ENCODE peak calls at places on chromosomes 2 and 18, in four cellular contexts. One of them, this sample, is unnamed.

GRCh38 chr2:64987001-64987962 is 1.9 kb upstream of the SLC1A4 start:
- DNase-seq in nephron progenitor cell: no peak
- DNase-seq in HL-60: peak; percentile 40
- DNase-seq in fibroblast of lung: peak; percentile 65
- DNase-seq in this sample: no peak

GRCh38 chr2:145918951-145919350 is 1399.0 kb upstream of the ZEB2 start:
- DNase-seq in HL-60: no peak
- DNase-seq in nephron progenitor cell: no peak
- DNase-seq in fibroblast of lung: no peak
- DNase-seq in this sample: no peak

GRCh38 chr18:61946449-61946848 is 53.6 kb upstream of the RNF152 start:
- DNase-seq in fibroblast of lung: peak; percentile 89
- DNase-seq in nephron progenitor cell: no peak
- DNase-seq in HL-60: no peak
- DNase-seq in this sample: no peak

GRCh38 chr2:203878060-203878459 is 10.5 kb downstream of the CTLA4 start:
- DNase-seq in HL-60: no peak
- DNase-seq in nephron progenitor cell: no peak
- DNase-seq in fibroblast of lung: no peak
- DNase-seq in this sample: no peak

GRCh38 chr18:3758531-3758930 is 308.6 kb downstream of the TGIF1 start:
- DNase-seq in nephron progenitor cell: no peak
- DNase-seq in fibroblast of lung: peak; percentile 87
- DNase-seq in HL-60: no peak
- DNase-seq in this sample: no peak

GRCh38 chr2:177724398-177725287 is 332.1 kb downstream of the AGPS start:
- DNase-seq in fibroblast of lung: peak; percentile 24
- DNase-seq in nephron progenitor cell: peak; percentile 74
- DNase-seq in HL-60: no peak
- DNase-seq in this sample: no peak

GRCh38 chr2:230582851-230583283 is 129.8 kb upstream of the CAB39 start:
- DNase-seq in nephron progenitor cell: no peak
- DNase-seq in fibroblast of lung: peak; percentile 72
- DNase-seq in HL-60: no peak
- DNase-seq in this sample: no peak

GRCh38 chr2:241569831-241570281 is 11.3 kb downstream of the BOK start:
- DNase-seq in nephron progenitor cell: no peak
- DNase-seq in HL-60: no peak
- DNase-seq in fibroblast of lung: no peak
- DNase-seq in this sample: no peak

GRCh38 chr2:231270221-231271114 is 72.0 kb downstream of the ARMC9 start:
- DNase-seq in HL-60: no peak
- DNase-seq in fibroblast of lung: no peak
- DNase-seq in nephron progenitor cell: no peak
- DNase-seq in this sample: no peak

GRCh38 chr2:146317959-146318358 is 1526.9 kb upstream of the ACVR2A start:
- DNase-seq in nephron progenitor cell: no peak
- DNase-seq in HL-60: no peak
- DNase-seq in fibroblast of lung: peak; percentile 67
- DNase-seq in this sample: no peak

GRCh38 chr2:164243315-164243714 is 378.0 kb downstream of the GRB14 start:
- DNase-seq in HL-60: no peak
- DNase-seq in nephron progenitor cell: no peak
- DNase-seq in fibroblast of lung: no peak
- DNase-seq in this sample: no peak

GRCh38 chr2:44291281-44292248 is 16.3 kb downstream of the SLC3A1 start:
- DNase-seq in fibroblast of lung: peak; percentile 95
- DNase-seq in nephron progenitor cell: peak; percentile 20
- DNase-seq in HL-60: peak; percentile 11
- DNase-seq in this sample: no peak

GRCh38 chr2:190466819-190467444 is 58.8 kb downstream of the MFSD6 start:
- DNase-seq in fibroblast of lung: peak; percentile 26
- DNase-seq in nephron progenitor cell: peak; percentile 15
- DNase-seq in HL-60: no peak
- DNase-seq in this sample: no peak

GRCh38 chr2:186427970-186428369 is 58.1 kb upstream of the ZC3H15 start:
- DNase-seq in HL-60: no peak
- DNase-seq in nephron progenitor cell: no peak
- DNase-seq in fibroblast of lung: no peak
- DNase-seq in this sample: no peak

GRCh38 chr2:172551266-172551665 is 4.6 kb upstream of the PDK1 start:
- DNase-seq in fibroblast of lung: no peak
- DNase-seq in nephron progenitor cell: no peak
- DNase-seq in HL-60: no peak
- DNase-seq in this sample: no peak

GRCh38 chr2:127661072-127661618 is 14.2 kb downstream of the LIMS2 start:
- DNase-seq in fibroblast of lung: peak; percentile 54
- DNase-seq in HL-60: no peak
- DNase-seq in nephron progenitor cell: no peak
- DNase-seq in this sample: no peak

GRCh38 chr18:34771958-34772357 is 61.9 kb downstream of the DTNA start:
- DNase-seq in nephron progenitor cell: no peak
- DNase-seq in fibroblast of lung: no peak
- DNase-seq in HL-60: no peak
- DNase-seq in this sample: no peak

GRCh38 chr18:12838178-12838634 is 45.8 kb downstream of the PTPN2 start:
- DNase-seq in nephron progenitor cell: no peak
- DNase-seq in HL-60: peak; percentile 59
- DNase-seq in fibroblast of lung: peak; percentile 92
- DNase-seq in this sample: peak; percentile 32

GRCh38 chr2:191625016-191625415 is 52.9 kb upstream of the NABP1 start:
- DNase-seq in nephron progenitor cell: no peak
- DNase-seq in fibroblast of lung: peak; percentile 45
- DNase-seq in HL-60: no peak
- DNase-seq in this sample: peak; percentile 28

GRCh38 chr2:217482343-217482742 is 520.5 kb downstream of the TNS1 start:
- DNase-seq in HL-60: no peak
- DNase-seq in fibroblast of lung: no peak
- DNase-seq in nephron progenitor cell: no peak
- DNase-seq in this sample: no peak

GRCh38 chr2:165698621-165698946 is 95.5 kb downstream of the GALNT3 start:
- DNase-seq in HL-60: no peak
- DNase-seq in nephron progenitor cell: peak; percentile 26
- DNase-seq in fibroblast of lung: peak; percentile 49
- DNase-seq in this sample: no peak

GRCh38 chr18:53752968-53753367 is 471.5 kb downstream of the MBD2 start:
- DNase-seq in fibroblast of lung: no peak
- DNase-seq in nephron progenitor cell: no peak
- DNase-seq in HL-60: no peak
- DNase-seq in this sample: no peak

GRCh38 chr2:224775638-224776037 is 59.5 kb upstream of the CCDC195 start:
- DNase-seq in fibroblast of lung: peak; percentile 4
- DNase-seq in nephron progenitor cell: no peak
- DNase-seq in HL-60: no peak
- DNase-seq in this sample: no peak

GRCh38 chr2:241265506-241265905 is 50.0 kb downstream of the HDLBP start:
- DNase-seq in nephron progenitor cell: no peak
- DNase-seq in HL-60: no peak
- DNase-seq in fibroblast of lung: no peak
- DNase-seq in this sample: no peak

GRCh38 chr2:79630972-79631551 is 118.2 kb downstream of the CTNNA2 start:
- DNase-seq in nephron progenitor cell: no peak
- DNase-seq in fibroblast of lung: no peak
- DNase-seq in HL-60: no peak
- DNase-seq in this sample: no peak

GRCh38 chr18:32759768-32760167 is 13.1 kb downstream of the KLHL14 start:
- DNase-seq in HL-60: no peak
- DNase-seq in nephron progenitor cell: no peak
- DNase-seq in fibroblast of lung: no peak
- DNase-seq in this sample: no peak

GRCh38 chr2:106521016-106521415 is 33.9 kb downstream of the CD8B2 start:
- DNase-seq in fibroblast of lung: no peak
- DNase-seq in nephron progenitor cell: no peak
- DNase-seq in HL-60: no peak
- DNase-seq in this sample: no peak
- TF ChIP-seq CTCF in fibroblast of lung: no peak
- TF ChIP-seq CTCF in nephron progenitor cell: no peak
- TF ChIP-seq CTCF in HL-60: no peak
- TF ChIP-seq CTCF in this sample: no peak

DNA sequence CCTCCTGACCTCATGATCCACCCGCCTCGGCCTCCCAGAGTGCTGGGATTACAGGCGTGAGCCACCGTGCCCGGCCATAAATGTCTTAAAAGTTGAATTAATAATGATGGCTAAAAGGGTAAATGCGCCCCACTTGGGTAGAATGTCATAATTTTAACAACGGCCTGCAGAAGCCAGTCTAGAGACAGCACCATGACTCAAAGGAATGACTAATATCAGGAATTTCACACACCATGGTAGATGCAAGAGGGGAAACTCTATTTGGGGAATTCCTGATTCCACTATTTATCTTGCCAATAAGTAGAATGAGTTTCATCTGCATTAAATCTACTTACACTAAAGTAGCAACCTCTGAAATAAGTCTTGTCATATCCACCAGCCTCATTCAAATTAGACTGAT is 309.9 kb downstream of the IRS1 start:
- DNase-seq in HL-60: no peak
- DNase-seq in fibroblast of lung: peak; percentile 88
- DNase-seq in nephron progenitor cell: no peak
- DNase-seq in this sample: no peak
- TF ChIP-seq CTCF in HL-60: no peak
- TF ChIP-seq CTCF in fibroblast of lung: no peak
- TF ChIP-seq CTCF in nephron progenitor cell: no peak
- TF ChIP-seq CTCF in this sample: no peak

DNA sequence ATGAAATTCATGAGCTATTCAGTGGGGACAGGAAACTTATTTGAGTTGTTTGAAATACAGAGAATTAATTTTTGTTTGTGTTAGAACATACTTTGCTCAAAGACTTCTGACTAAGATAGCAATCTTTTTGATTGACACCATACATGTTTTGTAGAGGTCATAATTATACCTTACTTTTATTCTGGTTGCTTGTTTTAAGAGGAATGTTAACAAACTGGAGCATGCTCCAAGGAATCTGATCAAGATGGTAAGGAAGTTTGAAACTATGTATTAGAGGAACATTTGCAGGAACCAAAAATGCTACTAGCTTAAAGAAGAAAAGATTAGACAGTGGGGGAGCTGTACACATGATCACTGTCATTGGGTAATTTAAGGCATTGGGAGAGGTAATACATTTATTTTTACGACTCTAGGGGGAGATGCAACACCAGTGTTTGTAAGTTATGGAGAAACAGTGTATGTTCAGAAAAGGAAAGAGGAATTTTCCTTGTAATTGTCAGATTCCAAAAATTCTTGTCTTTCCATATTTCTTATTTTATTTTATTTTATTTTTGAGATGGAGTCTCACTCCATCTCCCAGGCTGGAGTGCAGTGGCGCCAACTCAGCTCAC is 8.0 kb downstream of the AGFG1 start:
- DNase-seq in HL-60: peak; percentile 51
- DNase-seq in nephron progenitor cell: no peak
- DNase-seq in fibroblast of lung: no peak
- DNase-seq in this sample: no peak
- TF ChIP-seq CTCF in HL-60: no peak
- TF ChIP-seq CTCF in nephron progenitor cell: no peak
- TF ChIP-seq CTCF in fibroblast of lung: peak; percentile 43
- TF ChIP-seq CTCF in this sample: no peak

DNA sequence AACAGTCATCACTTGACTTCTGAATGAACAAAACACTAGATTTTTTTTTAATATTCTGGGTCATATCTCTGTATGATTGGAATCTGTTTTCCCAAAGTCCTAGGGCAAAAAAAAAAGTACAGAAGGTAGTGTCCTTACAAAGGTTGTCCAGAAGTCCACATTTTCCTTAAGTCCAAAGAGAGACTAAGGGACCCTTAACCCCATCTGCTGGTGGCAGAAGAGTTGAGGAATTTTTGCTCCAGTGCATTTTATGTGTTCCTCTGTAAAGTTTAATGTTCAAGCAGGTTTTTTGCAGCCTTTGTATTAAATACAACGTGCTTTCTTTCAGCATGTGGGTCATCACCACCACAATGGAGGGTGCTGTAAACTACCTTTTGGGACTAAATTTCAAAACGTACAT is 215.9 kb downstream of the SP3 start:
- DNase-seq in nephron progenitor cell: no peak
- DNase-seq in fibroblast of lung: peak; percentile 39
- DNase-seq in HL-60: no peak
- DNase-seq in this sample: no peak
- TF ChIP-seq CTCF in nephron progenitor cell: peak; percentile 38
- TF ChIP-seq CTCF in fibroblast of lung: peak; percentile 68
- TF ChIP-seq CTCF in HL-60: no peak
- TF ChIP-seq CTCF in this sample: no peak

GRCh38 chr2:74628538-74629105 is 19.5 kb downstream of the M1AP start:
- DNase-seq in nephron progenitor cell: no peak
- DNase-seq in fibroblast of lung: no peak
- DNase-seq in HL-60: no peak
- DNase-seq in this sample: no peak

GRCh38 chr2:74632939-74633312 is 15.2 kb downstream of the M1AP start:
- DNase-seq in nephron progenitor cell: no peak
- DNase-seq in HL-60: no peak
- DNase-seq in fibroblast of lung: no peak
- DNase-seq in this sample: no peak

GRCh38 chr2:74632209-74632938 is 15.8 kb downstream of the M1AP start:
- DNase-seq in HL-60: no peak
- DNase-seq in fibroblast of lung: peak; percentile 18
- DNase-seq in nephron progenitor cell: no peak
- DNase-seq in this sample: no peak
- TF ChIP-seq CTCF in HL-60: no peak
- TF ChIP-seq CTCF in fibroblast of lung: no peak
- TF ChIP-seq CTCF in nephron progenitor cell: no peak
- TF ChIP-seq CTCF in this sample: no peak